ENCODE peak calls at places on chromosomes 3 and 15, in eight cellular contexts. Y is mammary epithelial cell; G is CD8-positive, alpha-beta memory T cell; Z is psoas muscle; D is endothelial cell of umbilical vein; M is mesenchymal stem cell; X is PC-3; R is CD8-positive, alpha-beta T cell. J is an unnamed sample. For H3K4me1, the result is how much of the 10 kb centered on the place peaks cover.

GRCh38 chr3:114213669-114214541 is 23.5 kb downstream of the ZNF80 start:
- DNase-seq in Y (no peak), G (peak), Z (peak), D (peak), M (peak), X (no peak), R (peak), J (no peak)

GRCh38 chr3:8622873-8623725 is 21.5 kb downstream of the SSUH2 start:
- DNase-seq in Y (peak), G (no peak), Z (peak), D (peak), M (peak), X (peak), R (no peak), J (peak)

GRCh38 chr15:101781927-101782326 is 21.4 kb upstream of the OR4F6 start:
- DNase-seq in Y (no peak), G (no peak), Z (no peak), D (no peak), M (no peak), X (no peak), R (no peak), J (no peak)

GRCh38 chr15:46848704-46849103 is 868.6 kb upstream of the SEMA6D start:
- DNase-seq in Y (no peak), G (no peak), Z (no peak), D (no peak), M (peak), X (peak), R (no peak), J (peak)

GRCh38 chr3:108131105-108131794 is 40.4 kb upstream of the CD47 start:
- DNase-seq in Y (peak), G (no peak), Z (no peak), D (peak), M (peak), X (peak), R (no peak), J (no peak)

GRCh38 chr3:132318451-132318850 is 1.2 kb downstream of the ACP3 start:
- DNase-seq in Y (peak), G (no peak), Z (no peak), D (no peak), M (peak), X (peak), R (no peak), J (no peak)

GRCh38 chr3:33490641-33491241 is 50.5 kb upstream of the UBP1 start:
- DNase-seq in Y (no peak), G (no peak), Z (no peak), D (peak), M (no peak), X (no peak), R (no peak), J (no peak)

GRCh38 chr3:2880357-2880756 is 229.8 kb downstream of the IL5RA start:
- DNase-seq in Y (no peak), G (no peak), Z (no peak), D (no peak), M (peak), X (no peak), R (no peak), J (no peak)

GRCh38 chr3:142445816-142446254 is 2.0 kb downstream of the XRN1 start:
- DNase-seq in Y (peak), G (no peak), Z (no peak), D (peak), M (peak), X (peak), R (no peak), J (no peak)

GRCh38 chr3:193240850-193241706 is at the start of gene PLAAT1:
- DNase-seq in Y (peak), G (no peak), Z (peak), D (peak), M (peak), X (no peak), R (no peak), J (peak)

GRCh38 chr3:182902236-182902635 is 78.1 kb downstream of the DCUN1D1 start:
- DNase-seq in Y (no peak), G (no peak), Z (no peak), D (no peak), M (no peak), X (no peak), R (no peak), J (no peak)

GRCh38 chr3:182906036-182906435 is 74.3 kb downstream of the DCUN1D1 start:
- DNase-seq in Y (no peak), G (no peak), Z (no peak), D (no peak), M (no peak), X (no peak), R (no peak), J (no peak)

GRCh38 chr3:182908471-182908870 is 71.9 kb downstream of the DCUN1D1 start:
- DNase-seq in Y (no peak), G (no peak), Z (no peak), D (no peak), M (peak), X (no peak), R (no peak), J (no peak)

GRCh38 chr3:182905623-182906022 is 74.7 kb downstream of the DCUN1D1 start:
- DNase-seq in Y (no peak), G (no peak), Z (no peak), D (no peak), M (no peak), X (no peak), R (no peak), J (no peak)

DNA sequence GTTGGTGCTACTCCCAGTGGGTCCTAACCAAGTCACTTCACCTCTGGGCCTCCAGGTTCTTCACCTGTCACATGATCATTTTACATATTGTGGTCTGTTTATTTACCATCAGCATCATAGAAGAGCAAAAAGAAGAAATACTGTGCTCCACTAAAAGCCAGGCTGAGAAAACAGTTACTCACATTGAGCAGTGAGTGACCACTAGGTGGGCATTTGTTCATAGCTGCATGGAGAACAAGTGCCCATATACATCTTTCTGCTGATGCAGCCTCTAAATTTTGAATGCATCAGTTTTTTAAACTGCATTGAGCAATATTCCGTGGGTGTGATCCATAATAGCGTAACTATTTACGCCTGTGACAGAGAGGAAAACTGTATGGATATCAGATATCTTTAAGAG is 76.2 kb downstream of the DCUN1D1 start:
- DNase-seq in Y (no peak), G (no peak), Z (no peak), D (no peak), M (no peak), X (no peak), R (no peak), J (no peak)
- H3K27ac ChIP-seq in Y (no peak), G (no peak), Z (no peak), D (no peak), M (no peak), X (no peak), R (no peak), J (no peak)

GRCh38 chr3:43894176-43895049 is 203.7 kb downstream of the ABHD5 start:
- DNase-seq in Y (peak), G (no peak), Z (peak), D (peak), M (peak), X (no peak), R (no peak), J (peak)
- H3K4me3 ChIP-seq in Y (peak), G (peak), Z (peak), D (peak), M (peak), X (no peak), R (peak), J (peak)

DNA sequence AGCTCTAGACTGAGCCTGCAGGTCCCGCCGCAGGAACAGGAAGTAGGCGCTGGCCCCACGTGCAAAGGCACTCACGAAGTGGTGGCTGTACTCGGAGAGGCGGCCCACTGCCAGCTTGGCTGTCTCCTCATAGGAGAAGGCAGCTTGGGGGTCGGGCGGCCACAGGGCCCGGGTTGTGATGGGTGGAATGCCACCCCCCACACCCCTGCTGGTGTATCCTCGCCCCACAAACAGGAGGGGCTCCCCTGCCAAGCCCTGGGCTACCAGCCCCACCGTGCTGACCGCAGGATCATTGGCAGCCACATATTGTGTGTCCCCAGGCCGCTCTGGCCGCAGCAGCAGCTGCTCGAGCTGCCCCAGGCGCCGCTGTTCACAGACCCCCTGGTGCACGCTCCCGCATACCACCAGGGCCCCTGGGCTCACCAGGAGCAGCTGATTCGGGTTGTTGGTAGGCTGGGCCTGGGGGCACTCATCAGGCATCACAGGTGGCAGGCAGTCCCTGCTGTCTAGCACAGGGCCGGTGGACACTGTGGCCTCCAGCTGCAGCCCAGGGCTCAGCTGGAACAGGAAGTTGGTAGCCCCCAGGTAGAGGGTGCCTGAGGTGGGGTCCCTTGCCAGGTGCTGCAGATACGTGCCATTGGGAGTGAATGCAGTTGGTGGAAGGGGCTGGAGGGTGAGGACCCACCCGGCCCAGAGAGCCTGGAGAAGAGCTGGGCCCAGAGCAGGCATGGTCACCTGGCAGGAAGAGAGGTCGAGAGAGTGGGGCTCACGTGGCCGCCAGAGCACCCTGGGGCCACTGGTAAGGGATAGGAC is 5.8 kb downstream of the PLXNB1 start:
- DNase-seq in Y (no peak), G (no peak), Z (peak), D (no peak), M (no peak), X (no peak), R (no peak), J (no peak)
- H3K4me1 ChIP-seq in Y (half or more), G (under half), Z (under half), D (under half), M (under half), X (under half), R (under half), J (under half)

DNA sequence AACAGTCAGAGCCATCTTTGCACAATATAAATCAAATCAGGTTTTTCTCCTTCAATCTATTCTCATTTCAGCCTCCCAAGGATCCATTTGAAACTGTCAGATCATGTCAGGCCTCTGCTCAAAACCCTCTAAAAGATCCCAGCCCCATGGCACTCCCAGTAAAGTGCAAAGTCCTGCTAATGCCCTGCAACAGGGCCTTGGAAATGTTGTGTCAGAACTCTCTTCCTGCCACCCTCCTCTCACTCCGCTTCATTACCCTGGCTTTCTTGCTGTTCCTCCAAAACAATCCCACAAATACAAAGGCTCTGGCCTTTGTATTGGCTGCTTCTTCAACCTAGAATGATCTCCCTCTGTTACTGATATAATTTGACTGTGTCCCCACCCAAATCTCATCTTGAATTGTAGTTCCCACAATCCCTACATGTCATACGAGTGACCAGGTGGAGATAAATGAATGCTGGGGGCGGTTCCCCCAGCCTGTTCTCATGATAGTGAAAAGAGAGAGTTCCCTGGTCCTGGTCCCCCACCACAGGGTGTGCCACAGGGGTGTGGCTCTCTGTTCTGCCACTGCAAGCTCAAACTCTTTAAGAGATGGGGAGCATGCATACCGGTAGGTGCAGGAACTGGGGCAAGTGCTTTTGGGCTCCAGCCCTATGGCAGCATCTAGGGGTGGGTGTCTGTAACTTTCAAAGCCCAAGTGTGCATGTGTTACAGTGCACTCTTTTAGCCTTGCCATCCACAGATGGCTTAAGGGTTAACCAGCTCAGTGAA is 22.9 kb upstream of the TRA2B start:
- DNase-seq in Y (no peak), G (no peak), Z (no peak), D (no peak), M (no peak), X (no peak), R (no peak), J (no peak)
- H3K27ac ChIP-seq in Y (peak), G (no peak), Z (peak), D (peak), M (peak), X (peak), R (no peak), J (no peak)

GRCh38 chr3:185820973-185821758 is 3.7 kb downstream of the IGF2BP2 start:
- DNase-seq in Y (peak), G (no peak), Z (no peak), D (peak), M (peak), X (peak), R (no peak), J (no peak)

GRCh38 chr3:185813691-185814215 is 11.1 kb downstream of the IGF2BP2 start:
- DNase-seq in Y (peak), G (no peak), Z (no peak), D (no peak), M (peak), X (no peak), R (no peak), J (no peak)

GRCh38 chr3:185813205-185813604 is 11.6 kb downstream of the IGF2BP2 start:
- DNase-seq in Y (no peak), G (no peak), Z (no peak), D (no peak), M (no peak), X (no peak), R (no peak), J (no peak)

GRCh38 chr3:185818267-185818875 is 6.5 kb downstream of the IGF2BP2 start:
- DNase-seq in Y (peak), G (no peak), Z (no peak), D (no peak), M (no peak), X (peak), R (no peak), J (no peak)

GRCh38 chr3:185815391-185816282 is 9.2 kb downstream of the IGF2BP2 start:
- DNase-seq in Y (no peak), G (no peak), Z (no peak), D (peak), M (peak), X (no peak), R (no peak), J (no peak)
- H3K4me3 ChIP-seq in Y (no peak), G (no peak), Z (no peak), D (peak), M (no peak), X (no peak), R (no peak), J (no peak)

DNA sequence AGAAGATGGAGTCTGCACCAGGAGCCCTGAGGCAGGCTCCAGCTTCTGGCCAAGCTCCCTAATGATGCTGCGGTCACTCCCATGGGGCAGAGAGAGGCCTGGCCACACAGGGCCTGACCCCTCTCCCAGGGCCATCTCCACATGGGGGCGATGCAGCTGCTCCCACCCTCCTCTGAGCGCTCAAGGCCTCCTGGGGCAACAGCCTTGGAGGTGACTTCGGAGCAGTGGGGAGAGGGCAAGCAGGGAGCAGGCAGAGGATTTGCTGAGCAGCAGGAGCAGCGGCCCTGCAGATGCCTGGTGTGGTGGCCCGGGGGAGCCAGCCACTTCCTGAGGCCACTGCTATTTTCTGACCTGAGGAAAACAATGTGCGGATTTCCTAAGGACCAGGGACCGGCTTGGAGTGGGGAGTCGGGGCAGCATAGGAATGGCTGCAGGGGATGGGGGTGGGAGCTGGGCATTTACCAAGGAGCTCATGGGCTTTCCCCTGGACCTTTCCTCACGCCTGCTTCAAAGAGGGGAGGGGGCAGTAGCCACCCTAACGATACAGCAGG is 81.6 kb upstream of the RPL32 start:
- DNase-seq in Y (no peak), G (no peak), Z (no peak), D (peak), M (no peak), X (no peak), R (no peak), J (no peak)
- H3K4me1 ChIP-seq in Y (under half), G (under half), Z (under half), D (under half), M (under half), X (under half), R (under half), J (under half)

DNA sequence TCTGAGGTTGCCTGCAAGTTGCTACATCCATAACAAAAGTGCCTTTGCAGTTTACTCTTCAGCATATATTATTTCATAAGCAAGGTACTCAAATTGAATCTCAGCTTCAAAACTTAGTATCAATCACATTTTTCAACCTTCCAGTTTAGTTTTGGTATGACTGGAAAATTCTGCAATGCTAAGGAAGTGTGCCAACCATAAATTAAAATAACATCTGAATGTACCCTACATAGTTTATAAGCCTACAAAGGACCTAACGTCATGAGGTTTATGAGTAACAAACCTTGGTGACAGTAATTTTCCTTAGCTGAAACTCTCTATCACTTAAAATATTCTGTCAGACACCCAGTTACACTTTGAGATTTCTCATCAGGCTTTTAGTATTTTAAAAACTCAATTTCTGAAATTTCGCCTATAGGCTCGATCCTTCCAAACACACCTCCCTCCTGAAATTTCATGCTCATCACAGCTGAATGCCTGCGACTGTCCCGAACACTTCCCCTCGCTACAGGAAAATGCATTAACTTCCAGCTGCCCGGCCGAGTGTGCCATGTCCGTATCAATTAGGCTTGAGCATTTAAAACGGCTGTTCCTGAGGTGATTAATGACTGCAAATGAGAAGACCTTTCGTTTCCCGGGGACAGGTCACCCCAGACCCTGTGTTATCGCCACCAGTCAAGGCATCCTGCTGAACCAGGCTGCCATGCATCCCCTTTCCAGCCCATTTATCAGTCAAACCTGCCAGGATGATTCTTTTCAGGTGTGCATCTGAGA is 63.1 kb downstream of the THBS1 start:
- DNase-seq in Y (no peak), G (no peak), Z (no peak), D (no peak), M (no peak), X (no peak), R (no peak), J (no peak)
- H3K27ac ChIP-seq in Y (no peak), G (no peak), Z (no peak), D (no peak), M (no peak), X (no peak), R (no peak), J (no peak)

DNA sequence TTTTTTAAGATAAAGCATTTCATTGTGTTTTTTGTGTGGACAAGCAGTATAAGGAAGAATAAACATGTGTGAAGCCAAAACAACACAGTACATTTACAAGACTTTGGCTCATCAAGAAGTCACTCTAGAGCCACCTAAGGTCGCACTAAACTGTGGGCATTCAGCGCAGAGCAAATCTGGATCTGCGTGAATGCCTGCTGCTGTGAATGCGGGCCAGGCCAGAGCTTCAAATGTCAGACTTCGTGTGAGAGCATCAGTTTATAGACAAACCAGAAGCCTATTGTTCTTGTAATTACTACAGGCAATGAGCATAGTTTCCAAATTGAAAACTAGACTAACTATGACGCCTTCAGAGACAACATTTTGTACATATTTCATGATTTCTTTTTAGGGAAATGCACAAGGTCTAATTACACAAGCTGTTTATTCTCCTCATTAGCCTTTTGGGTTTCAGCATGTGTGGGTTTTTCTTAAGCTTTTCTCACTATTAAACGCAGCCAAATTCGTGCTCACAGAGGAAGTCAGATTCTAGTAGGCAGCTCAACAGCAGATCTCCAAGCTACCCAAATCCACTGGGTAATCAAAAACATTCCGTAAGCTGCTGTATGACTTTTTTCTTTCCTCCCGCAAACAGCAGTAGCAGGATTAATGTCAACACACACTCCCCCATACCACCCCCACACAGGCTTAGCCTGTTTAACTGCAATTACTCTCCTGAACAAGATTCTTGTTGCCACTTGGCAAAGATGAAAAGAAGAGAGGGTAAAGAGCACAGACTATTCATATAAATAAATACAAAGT is 84.5 kb upstream of the SETMAR start:
- DNase-seq in Y (no peak), G (no peak), Z (no peak), D (no peak), M (no peak), X (no peak), R (no peak), J (no peak)
- H3K4me3 ChIP-seq in Y (no peak), G (no peak), Z (no peak), D (no peak), M (no peak), X (no peak), R (no peak), J (no peak)

GRCh38 chr15:68788265-68788624 is 32.5 kb downstream of the ANP32A start:
- DNase-seq in Y (no peak), G (no peak), Z (no peak), D (no peak), M (no peak), X (no peak), R (no peak), J (no peak)

GRCh38 chr15:68789041-68789920 is 31.4 kb downstream of the ANP32A start:
- DNase-seq in Y (peak), G (no peak), Z (no peak), D (peak), M (no peak), X (no peak), R (no peak), J (no peak)

GRCh38 chr15:68786753-68787152 is 33.9 kb downstream of the ANP32A start:
- DNase-seq in Y (no peak), G (no peak), Z (no peak), D (no peak), M (no peak), X (no peak), R (no peak), J (no peak)

GRCh38 chr15:68789921-68790575 is 30.6 kb downstream of the ANP32A start:
- DNase-seq in Y (no peak), G (no peak), Z (no peak), D (peak), M (peak), X (no peak), R (no peak), J (no peak)

GRCh38 chr15:68787609-68788264 is 33.0 kb downstream of the ANP32A start:
- DNase-seq in Y (peak), G (no peak), Z (no peak), D (no peak), M (no peak), X (no peak), R (no peak), J (no peak)
- H3K4me1 ChIP-seq in Y (under half), G (under half), Z (under half), D (under half), M (under half), X (under half), R (under half), J (under half)